ENCODE peak calls at places on chromosomes 12 and 14, in five cellular contexts. F, A, X, V and U are unnamed samples.

GRCh38 chr14:88660056-88660455 is 97.2 kb downstream of the ZC3H14 start:
- DNase-seq in X (no peak), F (no peak), V (no peak), A (no peak), U (no peak)

GRCh38 chr14:50736932-50737419 is 68.9 kb upstream of the SAV1 start:
- DNase-seq in A (no peak), F (no peak), V (no peak), X (no peak), U (no peak)

GRCh38 chr14:82029038-82029437 is 495.4 kb upstream of the SEL1L start:
- DNase-seq in X (no peak), F (no peak), A (no peak), V (no peak), U (no peak)

GRCh38 chr12:64412458-64412857 is 8.3 kb downstream of the XPOT start:
- DNase-seq in X (no peak), F (no peak), A (no peak), V (no peak), U (no peak)

GRCh38 chr12:9883175-9883574 is 1.9 kb downstream of the KLRF2 start:
- DNase-seq in A (no peak), V (no peak), F (no peak), X (no peak), U (no peak)

GRCh38 chr12:65695077-65695865 is 129.0 kb upstream of the HMGA2 start:
- DNase-seq in A (peak; percentile 34), F (peak; percentile 33), X (peak; percentile 75), V (no peak), U (peak; percentile 33)

GRCh38 chr12:44015333-44015941 is 179.6 kb downstream of the TMEM117 start:
- DNase-seq in X (no peak), F (no peak), V (no peak), A (peak; percentile 11), U (no peak)

GRCh38 chr14:61147369-61147897 is 133.7 kb downstream of the TMEM30B start:
- DNase-seq in V (no peak), X (no peak), A (no peak), F (no peak), U (no peak)

GRCh38 chr12:89206375-89206774 is 145.9 kb downstream of the DUSP6 start:
- DNase-seq in F (no peak), X (no peak), V (no peak), A (no peak), U (no peak)

GRCh38 chr12:9776795-9777194 is 16.1 kb upstream of the CD69 start:
- DNase-seq in A (no peak), V (no peak), X (no peak), F (no peak), U (no peak)

GRCh38 chr12:108307006-108307405 is 32.1 kb downstream of the CMKLR1 start:
- DNase-seq in V (no peak), X (no peak), A (no peak), F (no peak), U (no peak)

GRCh38 chr12:131604859-131605258 is 106.0 kb upstream of the SFSWAP start:
- DNase-seq in X (no peak), A (no peak), F (no peak), V (no peak), U (no peak)

GRCh38 chr14:36583242-36584166 is 1.1 kb upstream of the NKX2-8 start:
- DNase-seq in X (no peak), F (no peak), V (no peak), A (no peak), U (no peak)

GRCh38 chr12:116977465-116978380 is 67.0 kb downstream of the FBXW8 start:
- DNase-seq in V (no peak), A (no peak), F (no peak), X (no peak), U (no peak)

GRCh38 chr12:127528576-127528975 is 738.4 kb upstream of the TMEM132C start:
- DNase-seq in V (no peak), X (no peak), F (no peak), A (no peak), U (no peak)

GRCh38 chr12:57842342-57843294 is 3.9 kb downstream of the CTDSP2 start:
- DNase-seq in F (no peak), A (no peak), X (no peak), V (no peak), U (no peak)

GRCh38 chr14:72554994-72555608 is 338.8 kb downstream of the DPF3 start:
- DNase-seq in F (no peak), V (no peak), A (no peak), X (no peak), U (no peak)

GRCh38 chr14:64654931-64655330 is 49.3 kb upstream of the PLEKHG3 start:
- DNase-seq in F (no peak), V (no peak), X (no peak), A (no peak), U (no peak)

DNA sequence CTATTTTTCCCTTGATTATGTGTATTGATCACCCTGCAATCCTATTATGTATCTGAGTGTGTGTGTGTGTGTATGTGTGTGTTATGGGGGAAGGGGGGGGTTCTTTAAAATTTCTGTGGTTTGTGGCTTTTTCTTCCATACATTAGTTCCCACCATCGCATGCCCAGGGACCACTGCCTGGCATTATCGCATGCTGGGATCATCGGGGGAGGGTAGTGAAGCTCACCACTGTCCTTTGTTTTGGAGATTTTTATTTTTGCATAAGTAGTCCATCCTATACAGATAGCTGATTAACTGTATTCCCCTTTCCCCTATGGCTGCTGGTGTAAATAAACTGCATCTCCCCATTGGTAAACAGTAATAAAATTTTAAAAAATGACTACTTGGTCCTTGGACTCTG is 3.4 kb downstream of the ATXN7L3B start:
- DNase-seq in V (no peak), X (no peak), F (no peak), A (no peak), U (no peak)
- H3K4me3 ChIP-seq in V (no peak overlapping the region), X (no peak overlapping the region), F (no peak overlapping the region), A (no peak overlapping the region), U (peak overlapping the region; percentile 71)

GRCh38 chr12:101875112-101875961 is 2.0 kb upstream of the DRAM1 start:
- DNase-seq in A (no peak), F (no peak), V (no peak), X (no peak), U (no peak)
- TF ChIP-seq POLR2A in A (no peak), F (no peak), V (no peak), X (no peak), U (no peak)

DNA sequence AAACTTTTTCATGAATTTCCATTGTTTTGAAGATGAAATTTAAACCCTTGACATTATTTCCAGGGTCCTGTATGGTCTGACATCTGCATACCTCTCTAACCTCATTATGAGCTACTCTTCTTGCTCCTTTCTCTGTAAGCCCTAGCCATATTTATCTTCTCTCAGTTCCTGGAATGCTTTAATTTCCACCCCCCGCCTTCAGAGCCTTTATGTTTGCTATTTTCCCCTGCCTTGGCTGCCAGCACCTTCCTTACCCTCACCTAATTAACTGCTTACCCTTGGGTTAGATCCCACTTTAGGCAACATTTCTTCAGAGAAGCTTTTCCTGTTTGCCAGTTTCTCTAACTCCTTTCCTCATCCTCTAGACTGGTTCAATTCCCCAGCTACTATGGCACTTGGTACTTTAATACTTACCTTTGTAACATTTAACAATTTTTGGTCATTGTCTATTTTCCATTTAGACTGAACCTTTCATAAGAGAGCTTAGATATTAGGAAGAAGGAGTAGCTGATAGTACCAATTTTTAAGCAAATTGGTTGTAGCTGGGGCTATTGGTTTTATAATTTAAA is 6.0 kb downstream of the STYX start:
- DNase-seq in F (no peak), A (no peak), X (no peak), V (no peak), U (no peak)
- H3K4me3 ChIP-seq in F (no peak overlapping the region), A (no peak overlapping the region), X (no peak overlapping the region), V (no peak overlapping the region), U (no peak overlapping the region)

GRCh38 chr12:122928033-122928890 is 32.3 kb upstream of the VPS37B start:
- DNase-seq in V (no peak), A (no peak), X (no peak), F (no peak), U (no peak)
- TF ChIP-seq POLR2A in V (no peak), A (no peak), X (no peak), F (no peak), U (no peak)

DNA sequence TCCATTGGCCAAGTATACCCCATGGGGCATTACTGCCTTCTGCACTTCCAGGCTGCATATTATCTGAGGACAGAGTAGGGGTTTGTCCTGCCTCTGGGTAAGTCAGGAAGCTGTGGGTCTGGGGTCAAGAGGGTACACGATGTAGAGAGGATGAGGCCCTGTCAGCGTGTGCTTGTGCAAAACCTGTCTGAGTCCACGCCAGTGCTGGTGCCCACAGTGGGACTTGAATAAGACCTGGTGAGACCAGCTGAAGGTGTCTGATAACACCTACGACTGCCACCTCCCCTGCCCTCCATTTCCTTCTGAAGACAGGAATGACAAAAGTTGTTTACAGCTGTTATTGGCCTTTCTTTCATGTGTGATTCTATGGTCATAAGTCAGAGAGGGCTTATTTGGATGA is 22.1 kb upstream of the NID2 start:
- DNase-seq in F (no peak), V (no peak), A (no peak), X (no peak), U (no peak)
- H3K4me3 ChIP-seq in F (no peak overlapping the region), V (no peak overlapping the region), A (no peak overlapping the region), X (no peak overlapping the region), U (no peak overlapping the region)

DNA sequence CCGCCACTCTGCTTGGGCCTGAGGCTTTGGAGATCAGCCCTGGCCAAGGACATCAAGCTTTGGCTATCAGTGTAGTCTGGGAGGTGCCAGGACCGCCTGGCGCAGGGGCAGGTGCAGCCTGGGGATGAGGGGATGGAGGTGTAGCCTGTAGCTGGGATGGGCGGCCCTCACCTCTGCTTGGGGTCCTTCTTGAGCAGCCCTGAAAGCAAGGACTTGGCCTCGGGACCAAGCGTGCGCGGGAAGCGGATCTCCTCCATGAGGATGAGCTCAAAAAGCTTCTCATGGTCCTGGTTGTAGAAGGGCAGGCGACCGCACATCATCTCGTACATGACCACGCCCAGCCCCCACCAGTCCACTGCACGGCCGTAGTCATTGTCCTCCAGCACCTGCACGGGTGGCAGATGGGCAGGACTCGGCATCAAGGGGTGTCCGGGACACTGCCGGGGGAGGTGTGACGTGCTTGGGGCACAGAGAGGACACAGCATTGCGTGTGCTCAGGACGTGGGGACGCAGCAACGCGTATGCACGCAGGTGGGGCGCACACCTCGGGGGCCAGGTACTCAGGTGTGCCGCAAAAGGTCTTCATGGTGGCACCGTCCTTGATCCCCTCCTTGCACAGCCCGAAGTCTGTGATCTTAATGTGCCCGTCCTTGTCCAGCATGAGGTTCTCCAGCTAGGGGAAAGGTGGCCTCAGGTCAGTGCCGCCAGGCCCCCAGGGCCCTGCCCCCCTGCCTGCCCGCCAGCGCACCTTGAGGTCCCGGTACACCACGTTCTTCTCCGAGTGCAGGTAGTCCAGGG is 20.0 kb downstream of the SIVA1 start:
- DNase-seq in V (no peak), A (no peak), F (no peak), X (no peak), U (no peak)
- TF ChIP-seq POLR2A in V (no peak), A (no peak), F (no peak), X (no peak), U (no peak)

DNA sequence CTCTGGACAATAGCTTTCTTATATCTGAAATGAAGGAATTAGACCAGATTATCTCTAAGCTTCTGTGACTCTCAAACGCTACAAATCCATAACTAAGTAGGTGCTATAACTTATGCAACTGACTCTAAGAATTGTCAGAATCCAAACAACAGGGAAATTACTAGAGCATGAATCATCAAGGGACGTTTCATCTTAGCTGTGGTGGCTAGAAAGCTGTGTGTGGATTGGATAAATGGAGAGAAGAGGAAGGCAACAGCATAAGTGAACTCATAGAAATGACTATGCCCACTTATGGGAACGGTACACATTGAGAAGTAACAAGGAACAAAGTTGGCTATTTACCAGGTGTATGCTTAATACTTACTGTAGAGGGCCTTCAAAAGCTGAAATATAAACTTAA is 96.0 kb upstream of the NEDD1 start:
- DNase-seq in X (no peak), A (peak; percentile 28), V (no peak), F (no peak), U (no peak)
- H3K4me3 ChIP-seq in X (no peak overlapping the region), A (no peak overlapping the region), V (no peak overlapping the region), F (no peak overlapping the region), U (no peak overlapping the region)